ENCODE peak calls at places on chromosomes 4 and X, in four cellular contexts. One of them, this sample, is unnamed.

GRCh38 chrX:11970935-11971334 is 167.3 kb upstream of the FRMPD4 start:
- DNase-seq in choroid plexus epithelial cell: peak; percentile 51
- DNase-seq in B cell: no peak
- DNase-seq in GM23338: no peak
- DNase-seq in this sample: no peak

GRCh38 chr4:68373513-68373912 is 23.6 kb upstream of the YTHDC1 start:
- DNase-seq in B cell: peak; percentile 48
- DNase-seq in choroid plexus epithelial cell: peak; percentile 83
- DNase-seq in GM23338: peak; percentile 95
- DNase-seq in this sample: peak; percentile 42

GRCh38 chr4:114729339-114729738 is 130.7 kb downstream of the UGT8 start:
- DNase-seq in B cell: no peak
- DNase-seq in GM23338: peak; percentile 11
- DNase-seq in choroid plexus epithelial cell: no peak
- DNase-seq in this sample: no peak

GRCh38 chr4:70734971-70735370 is 13.2 kb downstream of the RUFY3 start:
- DNase-seq in B cell: no peak
- DNase-seq in GM23338: no peak
- DNase-seq in choroid plexus epithelial cell: no peak
- DNase-seq in this sample: no peak

GRCh38 chr4:78829296-78829695 is 53.1 kb downstream of the BMP2K start:
- DNase-seq in choroid plexus epithelial cell: peak; percentile 14
- DNase-seq in B cell: no peak
- DNase-seq in GM23338: no peak
- DNase-seq in this sample: no peak

GRCh38 chrX:110454336-110454735 is 95.7 kb downstream of the RTL9 start:
- DNase-seq in GM23338: no peak
- DNase-seq in B cell: no peak
- DNase-seq in choroid plexus epithelial cell: no peak
- DNase-seq in this sample: no peak

GRCh38 chrX:48472225-48472624 is 2.2 kb upstream of the SLC38A5 start:
- DNase-seq in B cell: no peak
- DNase-seq in choroid plexus epithelial cell: no peak
- DNase-seq in GM23338: peak; percentile 12
- DNase-seq in this sample: no peak

GRCh38 chrX:20507901-20508620 is 241.4 kb upstream of the RPS6KA3 start:
- DNase-seq in GM23338: no peak
- DNase-seq in B cell: no peak
- DNase-seq in choroid plexus epithelial cell: no peak
- DNase-seq in this sample: no peak

GRCh38 chr4:102569200-102569599 is 68.0 kb downstream of the NFKB1 start:
- DNase-seq in choroid plexus epithelial cell: peak; percentile 74
- DNase-seq in GM23338: no peak
- DNase-seq in B cell: no peak
- DNase-seq in this sample: no peak

GRCh38 chrX:62931625-62932024 is 419.5 kb downstream of the SPIN4 start:
- DNase-seq in GM23338: no peak
- DNase-seq in B cell: no peak
- DNase-seq in choroid plexus epithelial cell: no peak
- DNase-seq in this sample: no peak

GRCh38 chr4:88018471-88018870 is 11.0 kb downstream of the PKD2 start:
- DNase-seq in GM23338: no peak
- DNase-seq in choroid plexus epithelial cell: peak; percentile 52
- DNase-seq in B cell: no peak
- DNase-seq in this sample: no peak

GRCh38 chrX:150062292-150063137 is 124.2 kb upstream of the EOLA2 start:
- DNase-seq in GM23338: no peak
- DNase-seq in choroid plexus epithelial cell: peak; percentile 44
- DNase-seq in B cell: no peak
- DNase-seq in this sample: no peak

GRCh38 chr4:1600811-1601532 is 83.1 kb downstream of the FAM53A start:
- DNase-seq in choroid plexus epithelial cell: no peak
- DNase-seq in B cell: no peak
- DNase-seq in GM23338: no peak
- DNase-seq in this sample: no peak

GRCh38 chrX:38679695-38680094 is 118.4 kb downstream of the TSPAN7 start:
- DNase-seq in choroid plexus epithelial cell: no peak
- DNase-seq in GM23338: no peak
- DNase-seq in B cell: no peak
- DNase-seq in this sample: no peak

GRCh38 chrX:113548308-113549015 is 707.8 kb upstream of the AMOT start:
- DNase-seq in B cell: no peak
- DNase-seq in GM23338: peak; percentile 58
- DNase-seq in choroid plexus epithelial cell: no peak
- DNase-seq in this sample: no peak

GRCh38 chrX:80876877-80877276 is 67.2 kb upstream of the BRWD3 start:
- DNase-seq in GM23338: peak; percentile 43
- DNase-seq in B cell: no peak
- DNase-seq in choroid plexus epithelial cell: peak; percentile 52
- DNase-seq in this sample: peak; percentile 5

GRCh38 chr4:16993966-16994840 is 95.8 kb upstream of the LDB2 start:
- DNase-seq in choroid plexus epithelial cell: no peak
- DNase-seq in B cell: no peak
- DNase-seq in GM23338: peak; percentile 63
- DNase-seq in this sample: no peak

GRCh38 chr4:4590496-4590895 is 48.6 kb upstream of the STX18 start:
- DNase-seq in GM23338: no peak
- DNase-seq in B cell: no peak
- DNase-seq in choroid plexus epithelial cell: peak; percentile 39
- DNase-seq in this sample: no peak

GRCh38 chr4:128682942-128683666 is 126.4 kb upstream of the JADE1 start:
- DNase-seq in choroid plexus epithelial cell: no peak
- DNase-seq in B cell: no peak
- DNase-seq in GM23338: peak; percentile 68
- DNase-seq in this sample: no peak

GRCh38 chr4:114132830-114133229 is 153.4 kb upstream of the ARSJ start:
- DNase-seq in choroid plexus epithelial cell: peak; percentile 46
- DNase-seq in GM23338: peak; percentile 62
- DNase-seq in B cell: no peak
- DNase-seq in this sample: no peak

GRCh38 chr4:167544391-167544790 is 310.1 kb upstream of the SPOCK3 start:
- DNase-seq in choroid plexus epithelial cell: no peak
- DNase-seq in GM23338: no peak
- DNase-seq in B cell: no peak
- DNase-seq in this sample: no peak

GRCh38 chrX:136202889-136203288 is 48.3 kb downstream of the MAP7D3 start:
- DNase-seq in GM23338: no peak
- DNase-seq in choroid plexus epithelial cell: peak; percentile 64
- DNase-seq in B cell: no peak
- DNase-seq in this sample: no peak

GRCh38 chr4:158766419-158767044 is 2.3 kb upstream of the FNIP2 start:
- DNase-seq in choroid plexus epithelial cell: no peak
- DNase-seq in B cell: no peak
- DNase-seq in GM23338: no peak
- DNase-seq in this sample: no peak

GRCh38 chrX:24210190-24210589 is 60.7 kb downstream of the ZFX start:
- DNase-seq in GM23338: no peak
- DNase-seq in choroid plexus epithelial cell: no peak
- DNase-seq in B cell: no peak
- DNase-seq in this sample: no peak

GRCh38 chrX:80648023-80648422 is 161.7 kb downstream of the BRWD3 start:
- DNase-seq in choroid plexus epithelial cell: peak; percentile 27
- DNase-seq in GM23338: peak; percentile 2
- DNase-seq in B cell: no peak
- DNase-seq in this sample: no peak

GRCh38 chr4:88333741-88334405 is 44.8 kb upstream of the HERC6 start:
- DNase-seq in choroid plexus epithelial cell: peak; percentile 36
- DNase-seq in B cell: no peak
- DNase-seq in GM23338: no peak
- DNase-seq in this sample: no peak

GRCh38 chr4:73998040-73999011 is at the start of gene CXCL5:
- DNase-seq in choroid plexus epithelial cell: peak; percentile 75
- DNase-seq in GM23338: peak; percentile 86
- DNase-seq in B cell: no peak
- DNase-seq in this sample: no peak

GRCh38 chr4:74320559-74321118 is 12.4 kb downstream of the EPGN start:
- DNase-seq in GM23338: peak; percentile 90
- DNase-seq in B cell: no peak
- DNase-seq in choroid plexus epithelial cell: peak; percentile 82
- DNase-seq in this sample: peak; percentile 25

GRCh38 chrX:125004799-125005198 is 314.9 kb upstream of the TEX13C start:
- DNase-seq in B cell: no peak
- DNase-seq in GM23338: no peak
- DNase-seq in choroid plexus epithelial cell: no peak
- DNase-seq in this sample: no peak

GRCh38 chr4:138455097-138455496 is 212.9 kb upstream of the SLC7A11 start:
- DNase-seq in GM23338: peak; percentile 5
- DNase-seq in B cell: no peak
- DNase-seq in choroid plexus epithelial cell: no peak
- DNase-seq in this sample: no peak

GRCh38 chr4:182879913-182880312 is 37.3 kb downstream of the DCTD start:
- DNase-seq in GM23338: no peak
- DNase-seq in choroid plexus epithelial cell: no peak
- DNase-seq in B cell: no peak
- DNase-seq in this sample: no peak
- TF ChIP-seq CTCF in GM23338: no peak
- TF ChIP-seq CTCF in choroid plexus epithelial cell: no peak
- TF ChIP-seq CTCF in B cell: no peak
- TF ChIP-seq CTCF in this sample: no peak

GRCh38 chr4:150082241-150082640 is 4.0 kb downstream of the DCLK2 start:
- DNase-seq in choroid plexus epithelial cell: no peak
- DNase-seq in GM23338: no peak
- DNase-seq in B cell: no peak
- DNase-seq in this sample: peak; percentile 54

GRCh38 chr4:150080875-150081274 is 2.6 kb downstream of the DCLK2 start:
- DNase-seq in GM23338: no peak
- DNase-seq in choroid plexus epithelial cell: no peak
- DNase-seq in B cell: no peak
- DNase-seq in this sample: no peak

GRCh38 chr4:150080335-150080734 is 2.1 kb downstream of the DCLK2 start:
- DNase-seq in GM23338: no peak
- DNase-seq in choroid plexus epithelial cell: peak; percentile 29
- DNase-seq in B cell: no peak
- DNase-seq in this sample: no peak

GRCh38 chr4:150078041-150078995 is at the start of gene DCLK2:
- DNase-seq in B cell: peak; percentile 71
- DNase-seq in choroid plexus epithelial cell: peak; percentile 83
- DNase-seq in GM23338: peak; percentile 73
- DNase-seq in this sample: peak; percentile 15

GRCh38 chr4:150078996-150079581 is 844 bp downstream of the DCLK2 start:
- DNase-seq in GM23338: peak; percentile 67
- DNase-seq in B cell: peak; percentile 81
- DNase-seq in choroid plexus epithelial cell: peak; percentile 25
- DNase-seq in this sample: peak; percentile 48
- TF ChIP-seq CTCF in GM23338: no peak
- TF ChIP-seq CTCF in B cell: peak; percentile 28
- TF ChIP-seq CTCF in choroid plexus epithelial cell: no peak
- TF ChIP-seq CTCF in this sample: no peak

GRCh38 chrX:10186355-10186754 is 29.6 kb downstream of the CLCN4 start:
- DNase-seq in B cell: no peak
- DNase-seq in GM23338: peak; percentile 4
- DNase-seq in choroid plexus epithelial cell: no peak
- DNase-seq in this sample: no peak

GRCh38 chrX:10189317-10190268 is 32.8 kb downstream of the CLCN4 start:
- DNase-seq in B cell: peak; percentile 69
- DNase-seq in GM23338: peak; percentile 73
- DNase-seq in choroid plexus epithelial cell: peak; percentile 71
- DNase-seq in this sample: peak; percentile 34

GRCh38 chrX:10187421-10187820 is 30.6 kb downstream of the CLCN4 start:
- DNase-seq in choroid plexus epithelial cell: no peak
- DNase-seq in GM23338: no peak
- DNase-seq in B cell: no peak
- DNase-seq in this sample: no peak

GRCh38 chrX:10193587-10193986 is 36.8 kb downstream of the CLCN4 start:
- DNase-seq in B cell: no peak
- DNase-seq in choroid plexus epithelial cell: no peak
- DNase-seq in GM23338: no peak
- DNase-seq in this sample: no peak

DNA sequence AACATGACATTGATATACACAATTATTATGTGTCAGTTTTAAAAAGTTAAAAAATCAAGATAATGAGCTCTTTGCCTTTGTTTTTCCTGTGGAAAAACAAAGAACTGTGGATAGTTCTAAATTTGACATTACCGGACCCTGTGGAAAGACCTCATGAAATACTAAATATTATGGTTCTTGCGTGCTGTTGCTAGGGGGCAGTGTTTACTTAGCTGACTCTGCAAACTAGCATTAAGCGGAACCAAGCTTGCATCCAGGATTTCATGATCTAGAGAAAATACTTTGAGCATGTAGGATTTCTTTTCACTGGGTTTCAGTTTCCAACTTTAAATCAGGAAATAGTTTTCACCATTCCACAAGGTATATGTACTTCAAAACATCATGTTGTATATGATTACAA is 33.6 kb downstream of the CLCN4 start:
- DNase-seq in B cell: no peak
- DNase-seq in choroid plexus epithelial cell: peak; percentile 87
- DNase-seq in GM23338: peak; percentile 50
- DNase-seq in this sample: no peak
- TF ChIP-seq CTCF in B cell: peak; percentile 51
- TF ChIP-seq CTCF in choroid plexus epithelial cell: peak; percentile 51
- TF ChIP-seq CTCF in GM23338: peak; percentile 70
- TF ChIP-seq CTCF in this sample: peak; percentile 79

DNA sequence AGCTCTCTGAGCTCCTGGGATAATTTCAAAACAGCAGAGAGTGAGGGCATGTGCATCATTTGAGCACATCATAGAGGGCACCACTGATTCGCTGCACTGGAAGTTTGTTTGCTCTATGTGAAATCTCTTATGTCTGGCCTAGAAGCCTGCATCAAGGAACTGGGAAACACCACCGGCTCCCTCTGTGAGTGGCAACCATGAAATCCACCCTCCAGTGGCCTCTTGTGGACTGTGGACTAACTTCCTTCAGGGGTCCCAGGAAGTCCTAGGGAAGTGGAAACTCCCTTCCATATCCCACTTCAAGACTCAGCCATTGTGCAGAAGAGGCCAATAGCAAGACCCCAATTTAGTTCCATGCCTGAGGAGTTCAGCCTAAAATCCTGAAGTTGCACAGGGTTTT is 48.0 kb upstream of the IGFBP7 start:
- DNase-seq in GM23338: no peak
- DNase-seq in choroid plexus epithelial cell: peak; percentile 40
- DNase-seq in B cell: no peak
- DNase-seq in this sample: no peak
- TF ChIP-seq CTCF in GM23338: peak; percentile 24
- TF ChIP-seq CTCF in choroid plexus epithelial cell: peak; percentile 33
- TF ChIP-seq CTCF in B cell: no peak
- TF ChIP-seq CTCF in this sample: no peak

This sample was measured in GM06990.